ENCODE peak calls at places on chromosomes 13 and 19, in five cellular contexts. W, B, E, Z and K are unnamed samples.

GRCh38 chr19:3029070-3029923 is at the start of gene TLE2:
- DNase-seq in W (no peak), B (no peak), E (no peak), Z (no peak), K (no peak)

GRCh38 chr13:44734204-44734707 is 158.1 kb upstream of the TSC22D1 start:
- DNase-seq in W (peak), B (peak), E (no peak), Z (no peak), K (peak)

GRCh38 chr13:31452525-31452924 is 252.8 kb downstream of the B3GLCT start:
- DNase-seq in W (no peak), B (no peak), E (no peak), Z (no peak), K (no peak)

GRCh38 chr13:73064991-73065390 is 6.2 kb downstream of the KLF5 start:
- DNase-seq in W (no peak), B (no peak), E (no peak), Z (no peak), K (no peak)

GRCh38 chr19:29923653-29924052 is 18.4 kb upstream of the URI1 start:
- DNase-seq in W (no peak), B (no peak), E (no peak), Z (no peak), K (no peak)

GRCh38 chr19:35995655-35995993 is 636 bp downstream of the SDHAF1 start:
- DNase-seq in W (peak), B (no peak), E (no peak), Z (no peak), K (no peak)

GRCh38 chr19:3324405-3324856 is 42.0 kb upstream of the NFIC start:
- DNase-seq in W (peak), B (no peak), E (peak), Z (peak), K (peak)

GRCh38 chr13:44411841-44412240 is 38.2 kb downstream of the SERP2 start:
- DNase-seq in W (no peak), B (no peak), E (no peak), Z (no peak), K (no peak)

GRCh38 chr13:36453518-36453917 is 21.2 kb downstream of the CCNA1 start:
- DNase-seq in W (peak), B (no peak), E (no peak), Z (no peak), K (no peak)

GRCh38 chr19:3046621-3047306 is 15.5 kb downstream of the TLE5 start:
- DNase-seq in W (peak), B (no peak), E (no peak), Z (no peak), K (no peak)

GRCh38 chr13:27043013-27043412 is 128.6 kb downstream of the USP12 start:
- DNase-seq in W (peak), B (peak), E (no peak), Z (no peak), K (peak)

GRCh38 chr13:83845121-83845520 is 37.2 kb downstream of the SLITRK1 start:
- DNase-seq in W (peak), B (no peak), E (no peak), Z (no peak), K (no peak)

GRCh38 chr19:1868971-1869370 is 5.6 kb upstream of the KLF16 start:
- DNase-seq in W (no peak), B (no peak), E (no peak), Z (no peak), K (no peak)

GRCh38 chr13:76934671-76935070 is 13.6 kb upstream of the ACOD1 start:
- DNase-seq in W (no peak), B (no peak), E (no peak), Z (no peak), K (no peak)

GRCh38 chr19:33796164-33797100 is at the start of gene KCTD15:
- DNase-seq in W (peak), B (no peak), E (peak), Z (no peak), K (no peak)

GRCh38 chr13:75537401-75538365 is at the start of gene COMMD6:
- DNase-seq in W (peak), B (peak), E (peak), Z (peak), K (peak)

GRCh38 chr13:45419945-45420344 is 1.8 kb upstream of the SLC25A30 start:
- DNase-seq in W (no peak), B (no peak), E (no peak), Z (no peak), K (no peak)

GRCh38 chr19:20968092-20968491 is 45.0 kb downstream of the ZNF85 start:
- DNase-seq in W (no peak), B (no peak), E (no peak), Z (no peak), K (no peak)

GRCh38 chr19:2180881-2181617 is 17.3 kb downstream of the DOT1L start:
- DNase-seq in W (no peak), B (no peak), E (no peak), Z (no peak), K (no peak)

GRCh38 chr19:53906211-53907192 is 2.6 kb upstream of the CACNG7 start:
- DNase-seq in W (peak), B (no peak), E (peak), Z (peak), K (no peak)

GRCh38 chr19:19146000-19146608 is 7.8 kb upstream of the TMEM161A start:
- DNase-seq in W (peak), B (peak), E (peak), Z (peak), K (peak)

GRCh38 chr13:104297075-104297474 is 1230.9 kb upstream of the SLC10A2 start:
- DNase-seq in W (no peak), B (no peak), E (no peak), Z (no peak), K (no peak)

GRCh38 chr13:25232937-25233515 is 54.3 kb downstream of the MTMR6 start:
- DNase-seq in W (peak), B (no peak), E (no peak), Z (no peak), K (no peak)

GRCh38 chr13:105342421-105342820 is 1193.0 kb downstream of the EFNB2 start:
- DNase-seq in W (no peak), B (no peak), E (no peak), Z (no peak), K (peak)